ENCODE peak calls at places on chromosome 12, in six cellular contexts. W, I, A, M, O and K are unnamed samples.

GRCh38 chr12:94977766-94978468 is 25.6 kb downstream of the NDUFA12 start:
- DNase-seq in I (no peak), A (no peak), M (no peak), W (no peak), O (no peak), K (no peak)

GRCh38 chr12:114294303-114294685 is 111.7 kb downstream of the TBX5 start:
- DNase-seq in M (no peak), W (no peak), O (no peak), A (no peak), I (no peak), K (no peak)

GRCh38 chr12:47982311-47982710 is 18.9 kb downstream of the TMEM106C start:
- DNase-seq in M (no peak), I (no peak), A (no peak), O (no peak), W (no peak), K (no peak)

GRCh38 chr12:107679346-107679745 is 6.3 kb upstream of the PWP1 start:
- DNase-seq in A (no peak), M (no peak), W (no peak), I (no peak), O (no peak), K (no peak)

GRCh38 chr12:124782132-124782531 is 81.5 kb downstream of the SCARB1 start:
- DNase-seq in A (no peak), O (no peak), W (no peak), I (no peak), M (no peak), K (no peak)

GRCh38 chr12:132559652-132560420 is 50.5 kb downstream of the LRCOL1 start:
- DNase-seq in I (peak; percentile 53), A (peak; percentile 81), W (no peak), O (no peak), M (no peak), K (no peak)

GRCh38 chr12:124129132-124129531 is 156.1 kb downstream of the ZNF664 start:
- DNase-seq in O (no peak), M (no peak), I (no peak), A (no peak), W (no peak), K (no peak)

GRCh38 chr12:56129210-56129691 is 1.2 kb downstream of the ESYT1 start:
- DNase-seq in W (peak; percentile 73), A (peak; percentile 54), O (peak; percentile 56), M (peak; percentile 80), I (peak; percentile 80), K (no peak)

GRCh38 chr12:30795660-30796507 is 41.1 kb upstream of the CAPRIN2 start:
- DNase-seq in I (peak; percentile 87), A (peak; percentile 75), O (no peak), M (peak; percentile 70), W (peak; percentile 80), K (no peak)

GRCh38 chr12:124633269-124633953 is 66.0 kb upstream of the NCOR2 start:
- DNase-seq in A (peak; percentile 75), W (no peak), M (no peak), O (no peak), I (no peak), K (no peak)

GRCh38 chr12:1544991-1545700 is 49.2 kb downstream of the FBXL14 start:
- DNase-seq in A (no peak), I (no peak), O (no peak), M (no peak), W (no peak), K (no peak)

GRCh38 chr12:70733385-70733784 is 96.2 kb upstream of the PTPRB start:
- DNase-seq in W (no peak), O (no peak), A (peak; percentile 73), I (peak; percentile 6), M (no peak), K (peak; percentile 35)

GRCh38 chr12:99157946-99158345 is 489.6 kb upstream of the GARIN6 start:
- DNase-seq in O (no peak), W (no peak), A (no peak), I (no peak), M (no peak), K (peak; percentile 13)

GRCh38 chr12:70178038-70178437 is 65.2 kb upstream of the CNOT2 start:
- DNase-seq in O (no peak), I (no peak), W (no peak), A (no peak), M (no peak), K (no peak)

GRCh38 chr12:93908846-93909592 is 231.8 kb downstream of the CRADD start:
- DNase-seq in M (no peak), A (peak; percentile 47), I (no peak), W (no peak), O (no peak), K (no peak)